ENCODE peak calls at places on chromosomes 13 and 19, in four cellular contexts. K is HepG2, E is SK-N-SH, W is GM12878. Z is an unnamed sample.
A peak's percentile ranks its signal among the peaks of the same experiment; 100 is the strongest.

GRCh38 chr13:110327036-110327790 is 20.1 kb downstream of the COL4A2 start:
- DNase-seq in K (no peak), E (no peak), W (no peak), Z (no peak)

GRCh38 chr19:54364775-54365257 is at the start of gene LAIR1:
- DNase-seq in K (no peak), E (no peak), W (no peak), Z (no peak)

GRCh38 chr13:83620535-83621220 is 261.6 kb downstream of the SLITRK1 start:
- DNase-seq in W (no peak), K (no peak), E (no peak), Z (no peak)

GRCh38 chr19:8308891-8309291 is 733 bp upstream of the CD320 start:
- DNase-seq in W (no peak), E (no peak), K (no peak), Z (no peak)

GRCh38 chr19:17624314-17624991 is 63.7 kb downstream of the UNC13A start:
- DNase-seq in W (no peak), K (no peak), E (no peak), Z (no peak)

GRCh38 chr19:39390460-39390758 is 497 bp downstream of the PAF1 start:
- DNase-seq in K (no peak), E (no peak), W (no peak), Z (peak; percentile 96)

GRCh38 chr19:16370671-16371391 is 46.2 kb downstream of the KLF2 start:
- DNase-seq in E (no peak), W (no peak), K (no peak), Z (no peak)

GRCh38 chr19:16637535-16637934 is 9.5 kb upstream of the MED26 start:
- DNase-seq in K (no peak), E (no peak), W (no peak), Z (no peak)

GRCh38 chr19:55289117-55289796 is 5.5 kb downstream of the BRSK1 start:
- DNase-seq in K (no peak), E (peak; percentile 33), W (no peak), Z (no peak)

GRCh38 chr19:55312621-55313117 is 12.5 kb downstream of the TMEM150B start:
- DNase-seq in K (no peak), E (peak; percentile 30), W (no peak), Z (no peak)

GRCh38 chr19:23799321-23799720 is 40.6 kb upstream of the ZNF681 start:
- DNase-seq in W (peak; percentile 5), K (no peak), E (no peak), Z (no peak)

GRCh38 chr19:20107301-20107700 is 29.5 kb downstream of the ZNF90 start:
- DNase-seq in W (no peak), K (no peak), E (no peak), Z (no peak)

GRCh38 chr19:1237754-1238372 is at the start of gene CBARP:
- DNase-seq in E (peak; percentile 91), W (no peak), K (no peak), Z (no peak)

GRCh38 chr13:21297452-21297851 is 121.0 kb downstream of the MRPL57 start:
- DNase-seq in K (no peak), E (no peak), W (no peak), Z (no peak)

GRCh38 chr13:26168276-26168814 is 53.8 kb downstream of the RNF6 start:
- DNase-seq in W (no peak), E (no peak), K (no peak), Z (no peak)

GRCh38 chr19:51977346-51977745 is 9.3 kb downstream of the ZNF350 start:
- DNase-seq in K (no peak), E (no peak), W (no peak), Z (no peak)

GRCh38 chr13:36981156-36981743 is 17.9 kb downstream of the ALG5 start:
- DNase-seq in K (peak; percentile 45), E (peak; percentile 50), W (no peak), Z (peak; percentile 45)

GRCh38 chr13:107476068-107476467 is 739.3 kb downstream of the LIG4 start:
- DNase-seq in K (no peak), W (no peak), E (no peak), Z (no peak)

GRCh38 chr13:84479656-84480055 is 597.4 kb upstream of the SLITRK1 start:
- DNase-seq in E (no peak), W (no peak), K (no peak), Z (no peak)

GRCh38 chr13:36904219-36904618 is 15.8 kb downstream of the SMAD9 start:
- DNase-seq in K (no peak), E (no peak), W (no peak), Z (no peak)

GRCh38 chr13:94196426-94196825 is 283.1 kb downstream of the DCT start:
- DNase-seq in W (no peak), E (no peak), K (no peak), Z (no peak)

GRCh38 chr13:26061947-26062346 is 10.1 kb upstream of the SHISA2 start:
- DNase-seq in E (no peak), K (no peak), W (no peak), Z (no peak)

GRCh38 chr19:15328312-15328711 is 4.0 kb downstream of the BRD4 start:
- DNase-seq in W (no peak), K (no peak), E (no peak), Z (no peak)

GRCh38 chr19:38284422-38284821 is 19.6 kb upstream of the C19orf33 start:
- DNase-seq in K (no peak), E (no peak), W (peak; percentile 9), Z (no peak)

GRCh38 chr19:38280030-38280921 is 15.9 kb downstream of the SPINT2 start:
- DNase-seq in K (no peak), E (no peak), W (no peak), Z (no peak)

GRCh38 chr19:38283261-38283660 is 18.9 kb downstream of the SPINT2 start:
- DNase-seq in K (no peak), W (no peak), E (no peak), Z (no peak)

GRCh38 chr19:38278751-38279150 is 14.4 kb downstream of the SPINT2 start:
- DNase-seq in E (no peak), K (no peak), W (no peak), Z (no peak)

DNA sequence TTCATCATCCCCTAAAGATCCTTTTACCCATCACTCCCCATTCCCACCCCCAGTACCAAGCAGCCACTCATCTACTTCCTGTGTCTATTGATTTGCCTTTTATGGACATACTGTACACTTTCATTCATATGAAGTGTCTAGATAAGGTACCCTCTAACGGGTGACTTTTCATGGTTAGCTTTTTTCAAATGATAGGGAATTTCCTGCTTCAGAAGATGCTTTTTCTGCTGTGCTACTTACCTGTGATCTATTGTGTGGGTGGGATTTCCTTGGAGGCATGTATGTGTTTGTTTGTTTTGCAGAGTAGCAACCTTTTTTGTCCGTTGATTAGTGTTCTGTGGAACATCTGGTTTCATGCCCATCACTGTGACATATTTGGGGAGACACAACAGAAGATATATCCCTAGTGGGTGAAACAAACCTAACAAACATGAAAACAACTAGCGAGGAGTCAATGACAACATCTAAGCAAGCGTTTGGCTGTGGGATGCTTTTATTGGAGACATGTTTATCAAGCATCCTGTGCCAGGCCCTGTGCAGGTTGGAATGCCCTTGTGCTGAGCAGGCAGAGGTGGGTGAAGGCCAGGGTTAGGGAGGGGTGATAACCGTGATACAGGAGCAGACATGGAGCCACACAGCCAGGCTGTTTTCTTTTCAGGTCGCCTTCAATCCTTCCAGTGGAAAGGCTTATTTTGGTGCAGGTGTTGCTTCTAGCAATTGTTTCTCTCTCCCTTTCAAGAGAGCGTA is 17.6 kb downstream of the SPINT2 start:
- DNase-seq in W (no peak), E (no peak), K (no peak), Z (no peak)
- H3K27ac ChIP-seq in W (no peak overlapping the region), E (no peak overlapping the region), K (no peak overlapping the region), Z (no peak overlapping the region)

DNA sequence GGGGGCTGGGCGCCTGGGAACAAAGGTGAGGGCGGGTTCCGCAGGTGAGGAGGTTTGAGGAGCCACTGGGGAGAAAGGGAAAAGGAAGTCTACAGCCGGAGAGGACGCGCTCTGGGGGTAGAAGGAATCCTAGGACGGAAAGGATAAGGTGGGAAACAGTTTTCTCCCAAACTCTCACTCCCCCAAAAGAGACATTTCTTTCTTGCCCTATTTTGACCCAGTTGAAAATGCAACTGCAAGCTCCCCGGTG is 651 bp upstream of the POLR1D start:
- DNase-seq in W (no peak), K (no peak), E (no peak), Z (no peak)
- TF ChIP-seq PBX3 in W (no peak), K (no peak), E (no peak), Z (no peak)

GRCh38 chr19:47720669-47721068 is 7.4 kb downstream of the EHD2 start:
- DNase-seq in W (no peak), E (no peak), K (no peak), Z (no peak)

GRCh38 chr19:47714339-47714738 is 1.1 kb downstream of the EHD2 start:
- DNase-seq in K (no peak), E (no peak), W (no peak), Z (no peak)

GRCh38 chr19:47723573-47723923 is 10.3 kb downstream of the EHD2 start:
- DNase-seq in E (no peak), K (peak; percentile 63), W (no peak), Z (no peak)

GRCh38 chr19:47716270-47716937 is 3.2 kb downstream of the EHD2 start:
- DNase-seq in E (no peak), W (no peak), K (no peak), Z (no peak)

GRCh38 chr19:47719047-47719885 is 6.0 kb downstream of the EHD2 start:
- DNase-seq in E (peak; percentile 95), K (peak; percentile 44), W (no peak), Z (peak; percentile 91)
- H3K27ac ChIP-seq in E (peak overlapping the region; percentile 94), K (no peak overlapping the region), W (no peak overlapping the region), Z (peak overlapping the region; percentile 96)

DNA sequence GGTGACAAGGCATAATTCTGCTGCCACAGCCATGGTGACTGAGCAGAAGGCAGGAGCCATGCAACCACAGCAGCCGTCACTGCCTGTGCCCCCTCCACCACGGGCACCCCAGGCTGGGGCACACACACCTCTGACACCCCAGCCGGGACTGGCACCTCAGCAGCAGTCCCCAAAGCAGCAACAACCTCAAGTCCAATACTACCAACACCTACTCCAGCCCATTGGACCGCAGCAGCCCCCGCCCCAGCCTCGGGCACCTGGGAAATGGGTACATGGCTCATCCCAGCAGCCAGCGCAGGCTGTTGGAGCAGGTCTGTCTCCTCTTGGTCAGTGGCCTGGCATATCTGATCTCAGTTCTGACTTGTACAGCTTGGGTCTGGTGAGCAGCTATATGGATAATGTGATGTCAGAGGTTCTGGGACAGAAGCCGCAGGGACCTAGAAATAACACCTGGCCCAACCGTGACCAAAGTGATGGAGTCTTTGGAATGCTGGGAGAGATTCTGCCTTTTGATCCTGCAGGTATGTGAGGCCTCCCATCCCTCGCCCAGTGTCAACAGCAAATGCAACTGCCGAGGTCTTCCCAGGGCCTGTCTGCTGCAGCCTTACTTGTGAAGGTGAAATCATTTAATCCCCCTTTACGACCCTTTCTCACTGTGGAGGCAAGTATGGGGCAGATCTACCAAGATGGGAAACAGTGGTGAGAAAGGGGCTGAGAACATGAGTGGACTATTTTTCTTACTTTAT is 22.9 kb upstream of the GPI start:
- DNase-seq in W (no peak), K (no peak), E (no peak), Z (no peak)
- TF ChIP-seq PBX3 in W (no peak), K (no peak), E (no peak), Z (no peak)

Z was measured in A549.